ENCODE peak calls at places on chromosome 14, in five cellular contexts. X is stromal cell of bone marrow, Q is GM10248, Y is left ventricle myocardium superior, E is AG09309. S is an unnamed sample.

GRCh38 chr14:50612795-50613194 is 52.9 kb downstream of the ATL1 start:
- DNase-seq in X (no peak), Q (no peak), Y (no peak), E (no peak), S (no peak)

GRCh38 chr14:40623641-40624040 is 983.0 kb upstream of the LRFN5 start:
- DNase-seq in X (no peak), Q (no peak), Y (no peak), E (no peak), S (no peak)

GRCh38 chr14:88985654-88986053 is 161.2 kb downstream of the TTC8 start:
- DNase-seq in X (no peak), Q (no peak), Y (no peak), E (no peak), S (no peak)

GRCh38 chr14:73443758-73444157 is 14.6 kb downstream of the NUMB start:
- DNase-seq in X (no peak), Q (no peak), Y (no peak), E (no peak), S (no peak)

GRCh38 chr14:106549064-106549463 is 1022.7 kb downstream of the TMEM121 start:
- DNase-seq in X (no peak), Q (no peak), Y (no peak), E (no peak), S (no peak)

GRCh38 chr14:89641495-89642162 is 224.6 kb upstream of the FOXN3 start:
- DNase-seq in X (no peak), Q (peak), Y (no peak), E (no peak), S (no peak)

GRCh38 chr14:52950410-52950897 is 396 bp downstream of the FERMT2 start:
- DNase-seq in X (peak), Q (no peak), Y (peak), E (no peak), S (peak)

GRCh38 chr14:92976268-92976667 is 53.3 kb downstream of the CHGA start:
- DNase-seq in X (no peak), Q (no peak), Y (no peak), E (no peak), S (no peak)

GRCh38 chr14:22232486-22232885 is 356.5 kb downstream of the DAD1 start:
- DNase-seq in X (no peak), Q (no peak), Y (no peak), E (no peak), S (no peak)